ENCODE peak calls at places on chromosome 1, in four cellular contexts. One of them, this sample, is unnamed.

GRCh38 chr1:210294991-210295773 is 33.5 kb upstream of the HHAT start:
- DNase-seq in A549: no peak
- DNase-seq in SK-N-SH: peak
- DNase-seq in GM12878: no peak
- DNase-seq in this sample: no peak

GRCh38 chr1:19456915-19457554 is 28.3 kb downstream of the CAPZB start:
- DNase-seq in A549: no peak
- DNase-seq in SK-N-SH: no peak
- DNase-seq in GM12878: no peak
- DNase-seq in this sample: no peak

GRCh38 chr1:180842890-180843289 is 69.8 kb upstream of the KIAA1614 start:
- DNase-seq in A549: no peak
- DNase-seq in SK-N-SH: no peak
- DNase-seq in GM12878: no peak
- DNase-seq in this sample: no peak

GRCh38 chr1:78649628-78650027 is at the start of gene IFI44:
- DNase-seq in A549: no peak
- DNase-seq in SK-N-SH: peak
- DNase-seq in GM12878: peak
- DNase-seq in this sample: no peak

GRCh38 chr1:9494936-9495758 is 44.1 kb upstream of the SLC25A33 start:
- DNase-seq in A549: peak
- DNase-seq in SK-N-SH: peak
- DNase-seq in GM12878: no peak
- DNase-seq in this sample: no peak

GRCh38 chr1:34985063-34985770 is at the start of gene TMEM35B:
- DNase-seq in A549: peak
- DNase-seq in SK-N-SH: peak
- DNase-seq in GM12878: no peak
- DNase-seq in this sample: peak

GRCh38 chr1:11478571-11479374 is at the start of gene DISP3:
- DNase-seq in A549: peak
- DNase-seq in SK-N-SH: peak
- DNase-seq in GM12878: peak
- DNase-seq in this sample: peak

GRCh38 chr1:234666761-234667160 is 56.8 kb upstream of the IRF2BP2 start:
- DNase-seq in A549: no peak
- DNase-seq in SK-N-SH: no peak
- DNase-seq in GM12878: no peak
- DNase-seq in this sample: no peak

GRCh38 chr1:114137497-114137896 is 16.2 kb downstream of the SYT6 start:
- DNase-seq in A549: no peak
- DNase-seq in SK-N-SH: no peak
- DNase-seq in GM12878: no peak
- DNase-seq in this sample: no peak

GRCh38 chr1:19814681-19815503 is at the start of gene RNF186:
- DNase-seq in A549: no peak
- DNase-seq in SK-N-SH: no peak
- DNase-seq in GM12878: no peak
- DNase-seq in this sample: peak

GRCh38 chr1:227072991-227073390 is 132.9 kb downstream of the COQ8A start:
- DNase-seq in A549: peak
- DNase-seq in SK-N-SH: no peak
- DNase-seq in GM12878: no peak
- DNase-seq in this sample: no peak

GRCh38 chr1:42736152-42736551 is 3.9 kb downstream of the CLDN19 start:
- DNase-seq in A549: peak
- DNase-seq in SK-N-SH: peak
- DNase-seq in GM12878: no peak
- DNase-seq in this sample: peak

GRCh38 chr1:66834926-66835325 is 33.9 kb upstream of the INSL5 start:
- DNase-seq in A549: no peak
- DNase-seq in SK-N-SH: no peak
- DNase-seq in GM12878: no peak
- DNase-seq in this sample: no peak

GRCh38 chr1:1921901-1922753 is 3.0 kb upstream of the TMEM52 start:
- DNase-seq in A549: no peak
- DNase-seq in SK-N-SH: no peak
- DNase-seq in GM12878: no peak
- DNase-seq in this sample: no peak

GRCh38 chr1:228647523-228648444 is 87.5 kb upstream of the RHOU start:
- DNase-seq in A549: peak
- DNase-seq in SK-N-SH: peak
- DNase-seq in GM12878: no peak
- DNase-seq in this sample: peak

GRCh38 chr1:222276062-222276461 is 271.8 kb downstream of the HHIPL2 start:
- DNase-seq in A549: no peak
- DNase-seq in SK-N-SH: peak
- DNase-seq in GM12878: no peak
- DNase-seq in this sample: no peak

GRCh38 chr1:152461544-152461943 is 47.5 kb upstream of the CRNN start:
- DNase-seq in A549: peak
- DNase-seq in SK-N-SH: peak
- DNase-seq in GM12878: no peak
- DNase-seq in this sample: peak

GRCh38 chr1:5108740-5109139 is 454.3 kb downstream of the AJAP1 start:
- DNase-seq in A549: no peak
- DNase-seq in SK-N-SH: no peak
- DNase-seq in GM12878: no peak
- DNase-seq in this sample: no peak

GRCh38 chr1:35923841-35924240 is 7.1 kb upstream of the AGO3 start:
- DNase-seq in A549: no peak
- DNase-seq in SK-N-SH: no peak
- DNase-seq in GM12878: no peak
- DNase-seq in this sample: no peak

GRCh38 chr1:47243910-47244309 is 11.9 kb upstream of the TAL1 start:
- DNase-seq in A549: no peak
- DNase-seq in SK-N-SH: no peak
- DNase-seq in GM12878: no peak
- DNase-seq in this sample: no peak

GRCh38 chr1:8409666-8410065 is 91.8 kb downstream of the SLC45A1 start:
- DNase-seq in A549: no peak
- DNase-seq in SK-N-SH: no peak
- DNase-seq in GM12878: no peak
- DNase-seq in this sample: no peak

GRCh38 chr1:244804841-244805240 is 30.6 kb upstream of the COX20 start:
- DNase-seq in A549: no peak
- DNase-seq in SK-N-SH: no peak
- DNase-seq in GM12878: no peak
- DNase-seq in this sample: no peak

GRCh38 chr1:35533596-35533995 is 23.6 kb downstream of the KIAA0319L start:
- DNase-seq in A549: no peak
- DNase-seq in SK-N-SH: no peak
- DNase-seq in GM12878: no peak
- DNase-seq in this sample: no peak

GRCh38 chr1:232218955-232219865 is 410.7 kb downstream of the SIPA1L2 start:
- DNase-seq in A549: no peak
- DNase-seq in SK-N-SH: no peak
- DNase-seq in GM12878: no peak
- DNase-seq in this sample: no peak

DNA sequence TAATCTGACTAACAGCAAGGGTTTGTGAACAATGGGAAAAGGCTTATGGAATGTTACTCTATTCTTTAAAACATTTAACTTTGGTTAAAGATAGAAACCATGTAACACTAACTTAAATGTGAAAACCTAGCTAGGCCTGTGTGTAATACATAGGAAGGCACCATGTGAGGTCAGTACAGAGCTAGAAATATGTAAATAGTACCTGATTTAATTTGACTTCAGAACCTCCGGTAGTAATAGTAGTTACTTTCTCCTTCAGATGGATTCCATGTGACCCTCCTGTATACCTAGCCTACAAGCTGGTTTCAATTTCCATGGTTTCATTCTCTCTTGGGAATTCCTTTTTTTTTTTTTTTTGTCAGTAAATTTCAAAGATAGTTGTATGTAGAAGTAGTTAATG is 1.3 kb downstream of the MTF2 start:
- DNase-seq in A549: peak
- DNase-seq in SK-N-SH: peak
- DNase-seq in GM12878: peak
- DNase-seq in this sample: peak
- TF ChIP-seq PBX3 in A549: no peak
- TF ChIP-seq PBX3 in SK-N-SH: no peak
- TF ChIP-seq PBX3 in GM12878: no peak
- TF ChIP-seq PBX3 in this sample: no peak

GRCh38 chr1:86231076-86231475 is 74.5 kb upstream of the COL24A1 start:
- DNase-seq in A549: no peak
- DNase-seq in SK-N-SH: no peak
- DNase-seq in GM12878: no peak
- DNase-seq in this sample: no peak
- TF ChIP-seq PBX3 in A549: no peak
- TF ChIP-seq PBX3 in SK-N-SH: no peak
- TF ChIP-seq PBX3 in GM12878: no peak
- TF ChIP-seq PBX3 in this sample: no peak

GRCh38 chr1:81689531-81689941 is 111.2 kb upstream of the ADGRL2 start:
- DNase-seq in A549: no peak
- DNase-seq in SK-N-SH: no peak
- DNase-seq in GM12878: no peak
- DNase-seq in this sample: no peak
- TF ChIP-seq PBX3 in A549: no peak
- TF ChIP-seq PBX3 in SK-N-SH: no peak
- TF ChIP-seq PBX3 in GM12878: no peak
- TF ChIP-seq PBX3 in this sample: no peak

DNA sequence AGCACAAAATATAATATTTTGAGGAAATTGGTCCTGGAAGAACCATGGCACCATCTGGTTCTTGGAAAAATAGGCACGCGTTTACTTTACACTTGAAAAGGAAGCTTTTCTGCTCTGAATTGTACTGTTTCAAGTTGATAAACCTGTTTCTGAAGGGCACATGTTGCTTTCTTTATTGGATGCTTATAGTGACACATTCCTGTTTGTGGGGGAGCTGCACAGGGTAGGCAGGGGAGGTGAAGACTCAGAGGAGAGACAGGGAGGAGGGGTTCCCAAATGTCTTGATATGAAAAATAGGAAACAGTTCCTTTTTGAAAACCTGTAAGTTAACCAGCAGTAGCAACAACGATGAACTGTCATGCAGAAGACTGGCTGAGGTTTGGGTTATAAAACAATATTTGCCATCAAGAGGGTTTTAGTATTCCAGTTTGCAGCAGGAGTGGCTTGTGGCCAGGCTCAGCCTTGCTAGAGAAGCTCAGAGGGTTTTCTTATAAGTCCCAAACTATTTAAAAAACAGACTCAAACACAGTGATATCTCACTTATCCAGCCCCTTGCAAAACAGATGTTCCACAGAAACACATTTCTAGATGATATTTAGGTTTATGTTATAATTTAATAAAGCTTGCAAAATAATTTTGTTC is 127.0 kb upstream of the MROH9 start:
- DNase-seq in A549: no peak
- DNase-seq in SK-N-SH: no peak
- DNase-seq in GM12878: no peak
- DNase-seq in this sample: no peak
- TF ChIP-seq PBX3 in A549: no peak
- TF ChIP-seq PBX3 in SK-N-SH: no peak
- TF ChIP-seq PBX3 in GM12878: no peak
- TF ChIP-seq PBX3 in this sample: no peak

GRCh38 chr1:75984781-75985180 is 52.6 kb upstream of the ASB17 start:
- DNase-seq in A549: no peak
- DNase-seq in SK-N-SH: no peak
- DNase-seq in GM12878: no peak
- DNase-seq in this sample: no peak
- TF ChIP-seq PBX3 in A549: no peak
- TF ChIP-seq PBX3 in SK-N-SH: no peak
- TF ChIP-seq PBX3 in GM12878: no peak
- TF ChIP-seq PBX3 in this sample: no peak

DNA sequence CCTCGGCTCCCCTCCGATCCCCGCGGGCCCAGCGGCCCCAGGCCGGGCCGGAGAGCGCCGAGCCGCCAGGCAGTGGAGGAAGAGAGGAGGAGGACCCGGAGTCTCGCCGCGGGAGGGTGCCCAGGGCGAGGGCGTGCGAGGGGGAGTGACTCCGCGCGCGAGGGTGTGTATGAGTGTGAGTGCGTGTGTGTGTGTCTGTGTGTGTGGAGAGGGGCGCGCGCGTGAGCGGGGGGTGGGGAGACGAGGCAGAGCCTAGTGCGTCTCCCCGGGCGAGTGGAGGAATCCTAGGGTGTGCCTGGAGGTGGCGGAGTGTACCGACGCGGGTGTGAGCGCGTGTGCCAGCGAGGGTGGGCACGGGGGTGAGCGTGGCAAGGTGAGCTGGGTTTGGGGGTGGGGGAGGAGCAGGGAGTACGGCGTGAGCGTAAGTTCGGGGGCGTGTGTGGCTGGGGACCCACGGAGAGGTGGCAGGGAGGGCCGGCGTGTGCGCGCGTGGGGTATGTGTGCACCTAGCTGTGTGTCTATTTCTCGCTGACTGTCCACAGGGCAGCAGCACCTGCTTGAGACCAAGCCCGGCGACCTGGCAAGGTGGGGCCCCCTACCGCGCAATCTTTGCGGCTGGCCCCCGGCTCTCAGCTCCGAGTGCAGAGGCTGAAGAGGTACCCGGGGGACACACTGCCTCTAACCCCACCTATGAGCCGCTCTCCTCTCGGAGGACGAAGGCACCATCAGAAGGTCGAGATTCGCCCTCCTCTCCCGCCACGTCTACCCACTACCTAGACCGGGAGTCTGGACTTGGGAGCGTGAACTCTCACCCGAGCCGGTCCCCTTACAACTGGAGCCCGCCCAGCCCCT is 784 bp upstream of the KCND3 start:
- DNase-seq in A549: no peak
- DNase-seq in SK-N-SH: no peak
- DNase-seq in GM12878: no peak
- DNase-seq in this sample: no peak
- TF ChIP-seq PBX3 in A549: no peak
- TF ChIP-seq PBX3 in SK-N-SH: no peak
- TF ChIP-seq PBX3 in GM12878: no peak
- TF ChIP-seq PBX3 in this sample: no peak

DNA sequence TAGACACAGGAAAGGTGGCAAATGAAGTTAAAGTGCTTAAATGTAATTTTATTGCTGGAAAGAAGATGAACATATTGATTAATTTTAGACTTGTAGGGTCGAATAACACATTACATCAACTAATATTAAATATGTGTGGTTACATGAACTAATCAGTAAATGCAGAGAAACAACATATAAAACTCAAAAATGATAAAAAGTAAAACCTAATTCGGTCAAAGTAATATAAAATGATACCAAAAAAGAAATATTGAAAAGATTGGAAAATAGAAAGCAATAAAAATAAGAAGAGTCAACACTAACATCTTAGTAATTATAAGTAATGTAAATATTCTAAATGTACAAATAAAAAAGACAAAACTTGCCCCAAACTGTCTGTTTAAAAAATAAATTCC is 43.3 kb downstream of the CD53 start:
- DNase-seq in A549: no peak
- DNase-seq in SK-N-SH: no peak
- DNase-seq in GM12878: no peak
- DNase-seq in this sample: no peak
- TF ChIP-seq PBX3 in A549: no peak
- TF ChIP-seq PBX3 in SK-N-SH: no peak
- TF ChIP-seq PBX3 in GM12878: no peak
- TF ChIP-seq PBX3 in this sample: no peak

GRCh38 chr1:202871367-202871766 is 17.6 kb downstream of the RABIF start:
- DNase-seq in A549: no peak
- DNase-seq in SK-N-SH: no peak
- DNase-seq in GM12878: no peak
- DNase-seq in this sample: no peak
- TF ChIP-seq PBX3 in A549: no peak
- TF ChIP-seq PBX3 in SK-N-SH: no peak
- TF ChIP-seq PBX3 in GM12878: no peak
- TF ChIP-seq PBX3 in this sample: no peak

GRCh38 chr1:170593173-170593572 is 61.2 kb downstream of the GORAB start:
- DNase-seq in A549: no peak
- DNase-seq in SK-N-SH: no peak
- DNase-seq in GM12878: no peak
- DNase-seq in this sample: no peak
- TF ChIP-seq PBX3 in A549: no peak
- TF ChIP-seq PBX3 in SK-N-SH: no peak
- TF ChIP-seq PBX3 in GM12878: no peak
- TF ChIP-seq PBX3 in this sample: no peak

This sample was measured in HepG2.